ENCODE peak calls at places on chromosomes 7 and 10, in eight cellular contexts. I is K562; K is A549; B is stomach; S is CD8-positive, alpha-beta T cell; V is cardiac muscle cell; D is uterus; H is right lobe of liver. O is an unnamed sample.

GRCh38 chr7:132743974-132744373 is 167.7 kb upstream of the PLXNA4 start:
- DNase-seq in I (no peak), K (no peak), B (no peak), S (no peak), V (no peak), D (no peak), H (no peak), O (no peak)

GRCh38 chr7:94222516-94222915 is 172.2 kb upstream of the COL1A2 start:
- DNase-seq in I (no peak), K (no peak), B (no peak), S (no peak), V (no peak), D (no peak), H (no peak), O (no peak)

GRCh38 chr7:142626420-142627035 is 122.7 kb upstream of the PRSS1 start:
- DNase-seq in I (peak; percentile 68), K (peak; percentile 16), B (peak; percentile 64), S (peak; percentile 63), V (peak; percentile 58), D (no peak), H (peak; percentile 57), O (no peak)

GRCh38 chr10:97075961-97076525 is 109.7 kb downstream of the SLIT1 start:
- DNase-seq in I (no peak), K (no peak), B (no peak), S (no peak), V (no peak), D (no peak), H (no peak), O (no peak)

GRCh38 chr10:14334771-14335170 is 4.0 kb upstream of the FRMD4A start:
- DNase-seq in I (no peak), K (no peak), B (no peak), S (no peak), V (no peak), D (no peak), H (no peak), O (no peak)

GRCh38 chr10:73060738-73061635 is 35.7 kb downstream of the P4HA1 start:
- DNase-seq in I (peak; percentile 43), K (peak; percentile 50), B (no peak), S (no peak), V (peak; percentile 43), D (no peak), H (no peak), O (no peak)

GRCh38 chr7:1646957-1647891 is 22.9 kb upstream of the ELFN1 start:
- DNase-seq in I (no peak), K (no peak), B (no peak), S (no peak), V (no peak), D (peak; percentile 54), H (peak; percentile 24), O (no peak)

GRCh38 chr10:92689663-92690210 is at the start of gene HHEX:
- DNase-seq in I (peak; percentile 86), K (peak; percentile 57), B (peak; percentile 72), S (peak; percentile 29), V (peak; percentile 52), D (peak; percentile 22), H (peak; percentile 87), O (no peak)

GRCh38 chr10:122263971-122264370 is 7.1 kb upstream of the BTBD16 start:
- DNase-seq in I (no peak), K (no peak), B (no peak), S (no peak), V (peak; percentile 78), D (no peak), H (no peak), O (no peak)

GRCh38 chr10:80163741-80164341 is 31.3 kb downstream of the PLAC9 start:
- DNase-seq in I (no peak), K (no peak), B (peak; percentile 72), S (no peak), V (no peak), D (no peak), H (no peak), O (peak; percentile 87)

GRCh38 chr10:48587101-48587500 is 17.8 kb downstream of the ARHGAP22 start:
- DNase-seq in I (no peak), K (no peak), B (no peak), S (no peak), V (no peak), D (no peak), H (no peak), O (no peak)

DNA sequence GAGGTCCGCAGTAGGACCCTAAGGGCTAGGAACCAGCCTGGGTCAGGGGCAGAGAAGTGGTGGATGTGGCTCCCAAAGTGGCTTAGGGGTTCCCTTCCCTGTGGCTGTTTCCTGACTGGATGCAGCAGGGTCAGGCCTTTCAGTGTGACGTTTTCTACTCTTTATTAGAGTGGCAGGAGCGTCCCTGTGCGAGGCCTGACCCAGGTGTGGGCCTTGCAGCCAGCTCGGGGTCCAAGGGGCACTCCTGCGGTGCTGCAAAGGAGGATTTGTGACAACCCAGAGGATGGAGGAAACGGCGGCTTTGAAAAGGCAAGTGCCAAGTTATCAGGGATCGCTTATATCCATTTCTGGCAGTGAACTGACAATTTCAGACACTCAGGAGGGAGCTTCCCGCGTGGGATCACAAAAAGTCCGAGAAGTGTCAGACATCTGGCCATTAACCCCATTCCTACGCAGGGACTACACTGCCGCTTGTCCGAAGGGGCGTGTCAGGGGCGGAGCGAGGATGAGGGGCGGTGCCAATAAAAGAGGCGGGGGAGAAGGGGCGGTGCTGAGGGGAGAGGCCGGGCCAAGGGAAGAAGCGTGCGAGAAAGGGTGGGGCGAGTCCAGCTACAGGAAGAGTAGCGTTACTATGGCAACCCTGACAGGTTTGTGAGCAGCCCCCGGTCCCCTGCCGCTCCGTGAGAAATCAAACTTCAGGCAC is 98.8 kb upstream of the ZNF722 start:
- DNase-seq in I (peak; percentile 30), K (no peak), B (no peak), S (peak; percentile 78), V (no peak), D (peak; percentile 93), H (peak; percentile 88), O (no peak)
- H3K4me3 ChIP-seq in I (peak overlapping the region; percentile 17), K (no peak overlapping the region), B (peak overlapping the region; percentile 86), S (peak overlapping the region; percentile 98), V (no peak overlapping the region), D (peak overlapping the region; percentile 44), H (peak overlapping the region; percentile 86), O (peak overlapping the region; percentile 67)

DNA sequence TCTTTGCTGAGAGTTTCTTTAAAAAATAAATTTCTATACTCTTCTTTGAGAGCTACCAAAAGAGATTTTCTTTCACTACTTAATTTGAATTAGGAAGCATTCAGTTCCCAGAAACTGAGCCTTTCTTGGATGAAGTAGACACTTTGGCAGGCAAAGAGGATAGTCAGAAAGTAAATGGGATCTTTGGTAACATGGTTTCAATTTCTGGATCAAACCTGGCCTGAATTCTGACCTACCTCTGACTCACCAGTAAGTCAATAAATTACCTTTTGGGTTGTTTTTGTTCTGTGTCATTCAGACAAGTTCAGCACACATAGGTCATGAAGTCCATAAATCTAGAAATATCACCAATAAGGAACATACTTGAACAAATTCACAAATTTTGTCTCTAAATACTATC is 26.8 kb upstream of the CABCOCO1 start:
- DNase-seq in I (no peak), K (no peak), B (no peak), S (no peak), V (no peak), D (no peak), H (no peak), O (no peak)
- H3K27ac ChIP-seq in I (no peak overlapping the region), K (peak overlapping the region; percentile 59), B (no peak overlapping the region), S (no peak overlapping the region), V (no peak overlapping the region), D (no peak overlapping the region), H (no peak overlapping the region), O (no peak overlapping the region)

GRCh38 chr10:75401569-75402485 is at the start of gene ZNF503:
- DNase-seq in I (peak; percentile 71), K (peak; percentile 98), B (peak; percentile 97), S (no peak), V (peak; percentile 99), D (peak; percentile 98), H (peak; percentile 98), O (peak; percentile 99)
- TF ChIP-seq CTCF in I (no peak), K (no peak), B (no peak), S (no peak), V (peak; percentile 26), D (peak; percentile 76), H (peak; percentile 40), O (peak; percentile 26)

DNA sequence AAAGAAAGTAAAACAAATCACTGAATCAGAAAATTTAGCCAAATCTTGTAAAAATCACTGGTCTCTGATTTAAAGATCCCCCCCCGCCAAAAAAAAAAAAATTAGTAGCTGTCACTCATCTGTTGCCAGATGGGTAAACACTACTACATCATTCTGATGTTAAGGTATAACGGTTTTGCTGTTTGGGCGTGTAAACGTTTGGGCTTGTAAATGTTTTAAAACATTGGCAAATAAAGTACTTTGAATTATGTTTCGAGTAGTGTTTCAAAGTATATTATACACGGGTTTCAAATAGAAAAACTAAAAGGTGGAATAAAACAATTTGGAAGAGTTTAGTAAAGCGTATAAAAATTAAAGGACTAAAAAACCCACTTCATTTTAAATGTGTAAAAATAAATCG is 1.5 kb downstream of the TMEM229A start:
- DNase-seq in I (no peak), K (no peak), B (no peak), S (no peak), V (no peak), D (no peak), H (no peak), O (no peak)
- H3K4me3 ChIP-seq in I (no peak overlapping the region), K (no peak overlapping the region), B (peak overlapping the region; percentile 61), S (no peak overlapping the region), V (no peak overlapping the region), D (no peak overlapping the region), H (no peak overlapping the region), O (no peak overlapping the region)

DNA sequence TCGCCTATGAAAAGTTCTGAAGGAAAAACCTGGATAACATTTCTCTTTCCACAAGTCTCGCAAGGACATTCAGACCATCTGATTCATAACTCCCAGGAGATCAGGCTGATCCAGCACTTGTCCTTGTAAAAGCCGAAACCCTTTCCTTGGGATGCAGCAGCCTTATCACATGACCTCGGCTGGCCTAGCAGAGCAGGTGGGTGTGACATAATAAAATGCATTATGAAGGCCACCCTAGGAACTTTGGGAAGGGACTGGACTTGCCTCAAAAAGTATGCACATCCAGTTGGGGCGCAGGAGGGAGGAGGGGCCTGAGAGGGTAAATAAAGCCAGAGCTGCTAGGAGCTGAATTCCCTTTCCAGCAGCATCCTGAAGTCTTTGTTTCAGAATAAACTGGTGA is 260.9 kb downstream of the SNX13 start:
- DNase-seq in I (no peak), K (no peak), B (no peak), S (no peak), V (no peak), D (peak; percentile 18), H (no peak), O (no peak)
- H3K27ac ChIP-seq in I (no peak overlapping the region), K (peak overlapping the region; percentile 87), B (peak overlapping the region; percentile 57), S (no peak overlapping the region), V (peak overlapping the region; percentile 81), D (no peak overlapping the region), H (no peak overlapping the region), O (peak overlapping the region; percentile 46)

DNA sequence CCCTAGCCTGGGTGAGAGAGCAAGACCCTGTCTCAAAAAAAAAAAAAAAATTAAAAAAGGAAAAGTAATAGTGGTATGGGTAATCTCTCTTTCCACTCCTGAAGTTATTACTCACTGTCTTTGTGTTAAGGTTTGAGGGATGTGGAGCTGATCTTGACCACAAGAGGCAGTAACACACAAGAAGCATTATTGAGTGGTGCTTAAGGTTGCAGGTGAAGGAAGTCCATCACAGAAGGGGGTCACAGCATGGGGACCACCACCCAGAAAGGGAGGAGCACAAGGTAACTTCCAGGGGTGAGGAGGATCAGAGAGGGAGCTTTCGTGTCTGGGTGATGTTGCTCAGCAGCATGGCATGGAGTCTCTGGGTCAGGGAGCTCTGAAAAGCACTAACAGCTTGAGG is 100.2 kb upstream of the DNAJC1 start:
- DNase-seq in I (peak; percentile 47), K (peak; percentile 15), B (no peak), S (no peak), V (no peak), D (no peak), H (no peak), O (no peak)
- TF ChIP-seq CTCF in I (peak; percentile 69), K (no peak), B (no peak), S (peak; percentile 12), V (peak; percentile 44), D (no peak), H (no peak), O (no peak)

GRCh38 chr10:43396928-43397624 is 11.9 kb downstream of the HNRNPF start:
- DNase-seq in I (peak; percentile 91), K (peak; percentile 91), B (peak; percentile 94), S (peak; percentile 73), V (peak; percentile 93), D (peak; percentile 72), H (peak; percentile 98), O (peak; percentile 93)
- H3K4me3 ChIP-seq in I (peak overlapping the region; percentile 65), K (peak overlapping the region; percentile 65), B (peak overlapping the region; percentile 58), S (peak overlapping the region; percentile 71), V (peak overlapping the region; percentile 47), D (peak overlapping the region; percentile 82), H (peak overlapping the region; percentile 90), O (peak overlapping the region; percentile 94)

O was measured in coronary artery.